ENCODE peak calls at places on chromosomes 12 and 14, in five cellular contexts. M, P, J, G and U are unnamed samples.

GRCh38 chr12:46524778-46525177 is 152.2 kb upstream of the SLC38A2 start:
- DNase-seq in G (no peak), M (peak), P (no peak), J (no peak), U (peak)

GRCh38 chr12:84891106-84891838 is 21.3 kb downstream of the SLC6A15 start:
- DNase-seq in M (no peak), G (no peak), J (no peak), P (no peak), U (no peak)

GRCh38 chr14:75811862-75812505 is 150.9 kb downstream of the TTLL5 start:
- DNase-seq in J (no peak), G (no peak), M (no peak), P (no peak), U (no peak)

GRCh38 chr12:41794341-41794740 is 350.3 kb downstream of the GXYLT1 start:
- DNase-seq in P (no peak), M (no peak), J (no peak), G (no peak), U (peak)

GRCh38 chr14:71361335-71361734 is 454.1 kb downstream of the PCNX1 start:
- DNase-seq in P (peak), G (no peak), J (peak), M (no peak), U (no peak)

GRCh38 chr14:101844219-101844618 is 82.7 kb downstream of the PPP2R5C start:
- DNase-seq in G (no peak), J (no peak), P (no peak), M (no peak), U (no peak)

GRCh38 chr12:96208346-96208745 is 14.2 kb downstream of the ELK3 start:
- DNase-seq in P (no peak), M (no peak), J (no peak), G (no peak), U (peak)

GRCh38 chr12:94290353-94290752 is 142.0 kb downstream of the PLXNC1 start:
- DNase-seq in J (peak), M (no peak), P (no peak), G (peak), U (no peak)

GRCh38 chr12:51777457-51777856 is 71.1 kb downstream of the FIGNL2 start:
- DNase-seq in G (no peak), M (no peak), P (peak), J (no peak), U (no peak)

GRCh38 chr12:51771008-51771407 is 77.5 kb downstream of the FIGNL2 start:
- DNase-seq in J (no peak), G (no peak), P (no peak), M (no peak), U (no peak)

GRCh38 chr12:51774936-51775335 is 73.6 kb downstream of the FIGNL2 start:
- DNase-seq in J (no peak), P (no peak), G (no peak), M (no peak), U (no peak)

GRCh38 chr12:51777973-51778372 is 70.5 kb downstream of the FIGNL2 start:
- DNase-seq in P (peak), J (no peak), G (no peak), M (no peak), U (no peak)

DNA sequence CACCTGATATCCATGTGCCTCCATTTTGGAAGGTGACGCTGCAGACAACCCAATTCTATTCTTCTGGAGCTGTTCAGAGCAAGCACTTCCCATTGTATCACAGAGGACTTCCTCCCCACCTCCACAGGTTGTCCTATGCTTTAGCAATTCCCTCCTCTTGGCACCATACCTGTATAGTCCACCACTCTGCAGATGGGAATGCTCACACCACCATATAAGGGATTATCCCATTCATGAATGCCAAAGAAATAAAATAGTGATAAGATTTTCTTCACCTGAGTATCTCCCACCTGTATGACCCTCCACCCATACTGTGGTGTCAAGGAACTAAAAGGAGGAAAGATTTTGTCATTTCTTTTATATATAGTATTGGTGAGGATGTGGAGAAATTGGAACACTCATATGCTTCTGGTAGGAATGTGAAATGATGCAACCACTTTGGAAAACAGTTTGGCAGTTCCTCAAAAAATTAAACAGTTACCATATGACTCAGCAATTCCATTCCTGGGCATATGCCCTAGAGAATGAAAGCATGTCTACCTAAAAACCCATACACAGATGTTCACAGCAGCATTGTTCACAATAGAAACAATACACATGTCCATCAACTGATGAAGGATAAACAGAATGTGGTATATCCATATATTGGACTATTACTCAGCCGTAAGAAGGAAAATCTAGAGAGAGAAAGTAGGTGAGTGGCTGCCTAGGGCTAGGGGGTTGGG is 75.2 kb downstream of the FIGNL2 start:
- DNase-seq in M (peak), G (no peak), J (no peak), P (no peak), U (peak)
- TF ChIP-seq JUN in M (no peak), G (no peak), J (no peak), P (no peak), U (peak)

GRCh38 chr12:71759941-71760340 is 5.3 kb downstream of the RAB21 start:
- DNase-seq in J (no peak), G (no peak), P (no peak), M (no peak), U (no peak)

GRCh38 chr12:71756054-71756675 is 1.5 kb downstream of the RAB21 start:
- DNase-seq in J (no peak), M (no peak), G (no peak), P (no peak), U (peak)

GRCh38 chr12:71752887-71753286 is 1.8 kb upstream of the RAB21 start:
- DNase-seq in J (peak), P (no peak), G (no peak), M (no peak), U (no peak)

GRCh38 chr12:71755146-71755892 is 656 bp downstream of the RAB21 start:
- DNase-seq in M (peak), G (no peak), J (peak), P (peak), U (peak)

GRCh38 chr12:71754461-71755145 is at the start of gene RAB21:
- DNase-seq in M (peak), P (peak), G (peak), J (peak), U (peak)
- TF ChIP-seq POLR2A in M (peak), P (peak), G (peak), J (peak), U (peak)

GRCh38 chr14:59688224-59689170 is 111.9 kb upstream of the CCDC175 start:
- DNase-seq in G (peak), M (peak), J (peak), P (peak), U (peak)
- TF ChIP-seq JUN in G (no peak), M (no peak), J (no peak), P (no peak), U (no peak)

DNA sequence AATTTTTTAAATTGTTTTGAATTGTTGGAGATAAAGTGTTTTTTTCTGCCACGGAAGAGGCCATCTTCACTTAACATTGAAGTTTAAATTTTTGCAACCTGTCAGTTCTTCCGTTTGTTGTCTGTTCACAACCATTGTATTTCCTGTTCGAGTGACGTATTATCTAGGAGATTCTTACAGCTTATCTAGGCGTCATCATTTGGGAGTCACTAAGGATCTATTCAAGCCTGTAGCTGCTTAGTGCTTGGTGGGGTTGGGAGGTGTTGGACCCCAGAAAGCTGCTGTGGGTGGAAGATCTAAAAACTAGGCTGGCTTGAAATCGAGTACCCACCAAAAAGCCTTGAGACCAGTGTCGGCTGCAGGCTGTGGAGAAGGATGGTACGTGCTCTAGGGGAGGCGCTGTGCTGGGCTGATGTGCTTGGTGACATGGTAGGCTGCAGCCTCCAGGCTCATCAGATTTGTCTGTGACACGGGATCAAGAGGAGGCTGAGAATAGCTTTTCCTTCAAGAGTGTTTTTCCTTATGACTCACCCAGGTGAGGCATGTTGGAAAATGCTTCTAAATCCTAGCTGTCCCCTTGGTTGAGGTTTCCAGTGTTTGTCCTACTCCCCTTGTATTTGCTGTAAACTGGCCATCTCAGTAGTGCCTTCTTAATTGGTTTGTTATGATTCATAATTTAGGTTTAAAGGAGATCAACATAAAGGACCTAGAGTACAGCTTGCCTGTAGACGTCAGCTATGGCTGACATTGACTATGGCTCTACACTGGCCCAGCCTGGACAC is 57.8 kb downstream of the ATG14 start:
- DNase-seq in M (no peak), P (no peak), J (no peak), G (peak), U (no peak)
- TF ChIP-seq POLR2A in M (no peak), P (no peak), J (no peak), G (no peak), U (no peak)

GRCh38 chr12:60052483-60052882 is 456.7 kb downstream of the SLC16A7 start:
- DNase-seq in J (no peak), P (no peak), G (no peak), M (no peak), U (peak)
- TF ChIP-seq JUN in J (no peak), P (no peak), G (no peak), M (no peak), U (no peak)